ENCODE peak calls at places on chromosomes 6 and 20, in four cellular contexts. P, U, K and M are unnamed samples.

GRCh38 chr20:4802023-4802422 is 80.3 kb downstream of the PRND start:
- DNase-seq in K (no peak), U (no peak), P (no peak), M (no peak)

GRCh38 chr6:56238352-56238751 is 9.0 kb downstream of the COL21A1 start:
- DNase-seq in P (no peak), K (no peak), U (no peak), M (no peak)

GRCh38 chr20:21272279-21272678 is 30.9 kb upstream of the XRN2 start:
- DNase-seq in K (no peak), U (no peak), P (no peak), M (peak)

GRCh38 chr6:24448396-24448795 is 41.0 kb downstream of the GPLD1 start:
- DNase-seq in P (no peak), U (no peak), K (no peak), M (no peak)

GRCh38 chr20:35617397-35618031 is 1.9 kb downstream of the SPAG4 start:
- DNase-seq in U (peak), P (peak), K (no peak), M (peak)

GRCh38 chr6:28408076-28408802 is 8.7 kb upstream of the ZSCAN12 start:
- DNase-seq in K (no peak), U (no peak), P (no peak), M (no peak)

GRCh38 chr6:90251295-90251992 is 45.2 kb downstream of the BACH2 start:
- DNase-seq in U (no peak), K (no peak), P (no peak), M (no peak)

GRCh38 chr6:53437557-53438202 is 88.9 kb upstream of the ELOVL5 start:
- DNase-seq in K (peak), P (peak), U (peak), M (peak)

GRCh38 chr6:96749891-96750290 is 87.4 kb downstream of the GPR63 start:
- DNase-seq in U (no peak), P (no peak), K (no peak), M (no peak)

GRCh38 chr6:143098054-143098673 is 37.5 kb downstream of the AIG1 start:
- DNase-seq in P (no peak), K (no peak), U (no peak), M (no peak)